ENCODE peak calls at places on chromosomes 13 and 19, in nine cellular contexts. K is GM12865; H is epithelial cell of esophagus; N is CD4-positive, CD25-positive, alpha-beta regulatory T cell; L is cardiac fibroblast; I is amniotic stem cell; C is GM03348; U is small intestine; P is body of pancreas. B is an unnamed sample.

GRCh38 chr19:14516746-14517438 is 1.3 kb downstream of the DNAJB1 start:
- DNase-seq in K (no peak), H (no peak), N (no peak), L (no peak), I (no peak), C (no peak), U (peak), P (no peak), B (no peak)

GRCh38 chr19:30651066-30651465 is 278.9 kb downstream of the ZNF536 start:
- DNase-seq in K (no peak), H (no peak), N (no peak), L (no peak), I (no peak), C (no peak), U (no peak), P (peak), B (no peak)

GRCh38 chr13:75876371-75877050 is 240.4 kb downstream of the LMO7 start:
- DNase-seq in K (peak), H (peak), N (peak), L (peak), I (peak), C (peak), U (peak), P (peak), B (no peak)

GRCh38 chr19:47547175-47547574 is 25.8 kb downstream of the ZNF541 start:
- DNase-seq in K (no peak), H (no peak), N (no peak), L (no peak), I (no peak), C (no peak), U (no peak), P (no peak), B (no peak)

GRCh38 chr19:11382898-11383705 is 1.0 kb downstream of the EPOR start:
- DNase-seq in K (peak), H (peak), N (peak), L (peak), I (no peak), C (peak), U (peak), P (peak), B (no peak)

GRCh38 chr19:51810228-51810627 is 15.3 kb downstream of the FPR3 start:
- DNase-seq in K (no peak), H (no peak), N (no peak), L (peak), I (no peak), C (no peak), U (peak), P (no peak), B (no peak)

GRCh38 chr13:102870677-102871415 is 25.0 kb downstream of the ERCC5 start:
- DNase-seq in K (peak), H (peak), N (peak), L (peak), I (peak), C (peak), U (peak), P (peak), B (peak)

GRCh38 chr13:35139591-35139990 is 197.5 kb downstream of the NBEA start:
- DNase-seq in K (no peak), H (no peak), N (peak), L (peak), I (no peak), C (no peak), U (no peak), P (no peak), B (no peak)

GRCh38 chr19:3801412-3802096 is 15.4 kb upstream of the MATK start:
- DNase-seq in K (peak), H (peak), N (peak), L (no peak), I (no peak), C (peak), U (peak), P (peak), B (no peak)

GRCh38 chr19:3266792-3267469 is 42.5 kb downstream of the CELF5 start:
- DNase-seq in K (no peak), H (no peak), N (no peak), L (no peak), I (no peak), C (no peak), U (no peak), P (no peak), B (no peak)

GRCh38 chr13:73833331-73834070 is 300.7 kb downstream of the KLF12 start:
- DNase-seq in K (no peak), H (peak), N (no peak), L (no peak), I (no peak), C (no peak), U (no peak), P (no peak), B (no peak)

GRCh38 chr19:42113641-42114348 is 18.5 kb downstream of the POU2F2 start:
- DNase-seq in K (peak), H (peak), N (no peak), L (peak), I (peak), C (peak), U (no peak), P (no peak), B (peak)

GRCh38 chr19:1067341-1068103 is 555 bp downstream of the ARHGAP45 start:
- DNase-seq in K (peak), H (no peak), N (no peak), L (no peak), I (no peak), C (no peak), U (no peak), P (no peak), B (no peak)